ENCODE peak calls at places on chromosomes 16 and 17, in five cellular contexts. One of them, this sample, is unnamed.
A peak's percentile ranks its signal among the peaks of the same experiment; 100 is the strongest.

GRCh38 chr17:696412-696811 is 18.2 kb downstream of the VPS53 start:
- DNase-seq in IMR-90: no peak
- DNase-seq in ascending aorta: no peak
- DNase-seq in Peyer's patch: no peak
- DNase-seq in H1: no peak
- DNase-seq in this sample: no peak

GRCh38 chr17:82930924-82931695 is 91.3 kb upstream of the ZNF750 start:
- DNase-seq in IMR-90: no peak
- DNase-seq in ascending aorta: no peak
- DNase-seq in Peyer's patch: peak; percentile 42
- DNase-seq in H1: no peak
- DNase-seq in this sample: no peak

GRCh38 chr16:65967376-65967775 is 399.1 kb upstream of the CDH5 start:
- DNase-seq in IMR-90: peak; percentile 45
- DNase-seq in ascending aorta: no peak
- DNase-seq in Peyer's patch: no peak
- DNase-seq in H1: no peak
- DNase-seq in this sample: no peak

GRCh38 chr16:13896543-13897182 is 23.3 kb upstream of the ERCC4 start:
- DNase-seq in IMR-90: peak; percentile 6
- DNase-seq in ascending aorta: no peak
- DNase-seq in Peyer's patch: no peak
- DNase-seq in H1: no peak
- DNase-seq in this sample: no peak

GRCh38 chr17:81004336-81005015 is 12.8 kb downstream of the CHMP6 start:
- DNase-seq in IMR-90: no peak
- DNase-seq in ascending aorta: no peak
- DNase-seq in Peyer's patch: peak; percentile 49
- DNase-seq in H1: no peak
- DNase-seq in this sample: no peak

GRCh38 chr17:81514735-81515529 is 2.3 kb upstream of the ACTG1 start:
- DNase-seq in IMR-90: peak; percentile 82
- DNase-seq in ascending aorta: peak; percentile 53
- DNase-seq in Peyer's patch: peak; percentile 91
- DNase-seq in H1: peak; percentile 88
- DNase-seq in this sample: no peak

GRCh38 chr17:41547921-41548843 is 20.1 kb upstream of the KRT19 start:
- DNase-seq in IMR-90: peak; percentile 98
- DNase-seq in ascending aorta: peak; percentile 68
- DNase-seq in Peyer's patch: peak; percentile 85
- DNase-seq in H1: no peak
- DNase-seq in this sample: no peak

GRCh38 chr17:34980353-34980680 is at the start of gene LIG3:
- DNase-seq in IMR-90: peak; percentile 92
- DNase-seq in ascending aorta: peak; percentile 70
- DNase-seq in Peyer's patch: peak; percentile 97
- DNase-seq in H1: peak; percentile 96
- DNase-seq in this sample: peak; percentile 55

GRCh38 chr17:58120195-58120822 is 27.9 kb upstream of the OR4D1 start:
- DNase-seq in IMR-90: peak; percentile 66
- DNase-seq in ascending aorta: no peak
- DNase-seq in Peyer's patch: no peak
- DNase-seq in H1: peak; percentile 59
- DNase-seq in this sample: no peak

GRCh38 chr16:29030086-29030840 is 45.4 kb downstream of the LAT start:
- DNase-seq in IMR-90: no peak
- DNase-seq in ascending aorta: no peak
- DNase-seq in Peyer's patch: no peak
- DNase-seq in H1: no peak
- DNase-seq in this sample: no peak

GRCh38 chr17:55536205-55536604 is 25.0 kb upstream of the SMIM36 start:
- DNase-seq in IMR-90: no peak
- DNase-seq in ascending aorta: no peak
- DNase-seq in Peyer's patch: no peak
- DNase-seq in H1: no peak
- DNase-seq in this sample: no peak

GRCh38 chr16:87206646-87207451 is 110.3 kb downstream of the C16orf95 start:
- DNase-seq in IMR-90: peak; percentile 64
- DNase-seq in ascending aorta: no peak
- DNase-seq in Peyer's patch: no peak
- DNase-seq in H1: no peak
- DNase-seq in this sample: no peak

GRCh38 chr17:64635647-64636305 is 26.3 kb downstream of the SMURF2 start:
- DNase-seq in IMR-90: peak; percentile 88
- DNase-seq in ascending aorta: no peak
- DNase-seq in Peyer's patch: no peak
- DNase-seq in H1: no peak
- DNase-seq in this sample: no peak

GRCh38 chr17:39340731-39341130 is 60.7 kb downstream of the FBXL20 start:
- DNase-seq in IMR-90: no peak
- DNase-seq in ascending aorta: no peak
- DNase-seq in Peyer's patch: no peak
- DNase-seq in H1: no peak
- DNase-seq in this sample: no peak

GRCh38 chr17:58391302-58391984 is 25.9 kb downstream of the RNF43 start:
- DNase-seq in IMR-90: no peak
- DNase-seq in ascending aorta: no peak
- DNase-seq in Peyer's patch: peak; percentile 80
- DNase-seq in H1: no peak
- DNase-seq in this sample: no peak

GRCh38 chr17:28549274-28550132 is 2.9 kb downstream of the UNC119 start:
- DNase-seq in IMR-90: no peak
- DNase-seq in ascending aorta: no peak
- DNase-seq in Peyer's patch: peak; percentile 39
- DNase-seq in H1: no peak
- DNase-seq in this sample: no peak

GRCh38 chr16:85514601-85515318 is 98.4 kb upstream of the GSE1 start:
- DNase-seq in IMR-90: peak; percentile 92
- DNase-seq in ascending aorta: peak; percentile 35
- DNase-seq in Peyer's patch: no peak
- DNase-seq in H1: no peak
- DNase-seq in this sample: no peak

GRCh38 chr16:73041644-73042043 is 6.3 kb downstream of the ZFHX3 start:
- DNase-seq in IMR-90: no peak
- DNase-seq in ascending aorta: no peak
- DNase-seq in Peyer's patch: no peak
- DNase-seq in H1: no peak
- DNase-seq in this sample: no peak

GRCh38 chr16:10678655-10679054 is 16.1 kb downstream of the TEKT5 start:
- DNase-seq in IMR-90: no peak
- DNase-seq in ascending aorta: no peak
- DNase-seq in Peyer's patch: no peak
- DNase-seq in H1: no peak
- DNase-seq in this sample: no peak

GRCh38 chr16:67241008-67241900 is 6.0 kb downstream of the FHOD1 start:
- DNase-seq in IMR-90: peak; percentile 92
- DNase-seq in ascending aorta: no peak
- DNase-seq in Peyer's patch: peak; percentile 64
- DNase-seq in H1: no peak
- DNase-seq in this sample: no peak

GRCh38 chr17:74185786-74186185 is 17.7 kb upstream of the RPL38 start:
- DNase-seq in IMR-90: no peak
- DNase-seq in ascending aorta: no peak
- DNase-seq in Peyer's patch: peak; percentile 14
- DNase-seq in H1: no peak
- DNase-seq in this sample: no peak

GRCh38 chr17:43927101-43927935 is 15.0 kb downstream of the PPY start:
- DNase-seq in IMR-90: no peak
- DNase-seq in ascending aorta: no peak
- DNase-seq in Peyer's patch: no peak
- DNase-seq in H1: no peak
- DNase-seq in this sample: no peak

GRCh38 chr17:1347681-1348318 is 52.2 kb downstream of the YWHAE start:
- DNase-seq in IMR-90: peak; percentile 16
- DNase-seq in ascending aorta: no peak
- DNase-seq in Peyer's patch: peak; percentile 67
- DNase-seq in H1: no peak
- DNase-seq in this sample: no peak

GRCh38 chr17:15444805-15445204 is 22.6 kb downstream of the CDRT4 start:
- DNase-seq in IMR-90: no peak
- DNase-seq in ascending aorta: no peak
- DNase-seq in Peyer's patch: no peak
- DNase-seq in H1: no peak
- DNase-seq in this sample: no peak

GRCh38 chr17:80101946-80102706 is 745 bp downstream of the GAA start:
- DNase-seq in IMR-90: peak; percentile 77
- DNase-seq in ascending aorta: no peak
- DNase-seq in Peyer's patch: no peak
- DNase-seq in H1: no peak
- DNase-seq in this sample: no peak

GRCh38 chr17:51636291-51636690 is 375.9 kb downstream of the UTP18 start:
- DNase-seq in IMR-90: no peak
- DNase-seq in ascending aorta: no peak
- DNase-seq in Peyer's patch: no peak
- DNase-seq in H1: peak; percentile 49
- DNase-seq in this sample: no peak
- TF ChIP-seq CTCF in IMR-90: no peak
- TF ChIP-seq CTCF in ascending aorta: no peak
- TF ChIP-seq CTCF in Peyer's patch: no peak
- TF ChIP-seq CTCF in H1: peak; percentile 52
- TF ChIP-seq CTCF in this sample: no peak

DNA sequence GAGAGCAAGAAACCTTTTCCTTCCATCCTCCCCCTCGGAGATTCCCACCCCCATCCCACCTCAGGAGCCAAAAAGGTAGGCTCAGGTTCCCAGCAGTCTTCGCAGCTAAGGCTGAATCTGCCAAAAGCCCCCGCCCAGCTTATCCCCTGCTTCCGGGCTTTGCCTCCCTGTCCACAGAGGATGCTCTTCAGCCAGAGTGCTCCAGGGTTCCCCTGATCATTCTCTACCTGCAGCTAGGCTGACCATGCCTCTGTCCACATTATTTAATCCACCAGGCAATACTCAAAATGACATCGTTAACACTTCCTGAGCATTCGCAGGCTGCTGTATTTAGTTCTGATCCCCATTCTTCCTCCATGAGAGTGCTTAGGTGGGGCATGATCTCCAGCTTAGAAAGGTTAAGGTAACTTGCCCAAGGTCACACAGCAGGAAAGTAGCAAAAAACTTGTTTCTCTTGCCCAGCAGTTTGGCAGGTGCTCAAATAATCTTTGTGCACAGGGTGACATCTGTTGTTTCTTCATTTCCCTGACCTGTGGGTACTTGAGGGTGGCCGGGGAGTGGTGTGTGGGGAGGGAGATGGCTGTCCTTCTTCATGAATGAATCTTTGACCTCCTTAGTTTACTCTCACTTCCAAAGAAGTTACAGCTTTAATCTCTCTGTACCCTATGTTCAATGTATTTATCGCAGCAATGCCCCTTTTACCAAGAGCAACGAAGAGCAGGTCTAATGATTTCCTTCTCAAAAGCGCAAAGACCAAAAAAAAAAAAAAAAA is 880 bp upstream of the TBKBP1 start:
- DNase-seq in IMR-90: no peak
- DNase-seq in ascending aorta: no peak
- DNase-seq in Peyer's patch: no peak
- DNase-seq in H1: no peak
- DNase-seq in this sample: no peak
- H3K4me1 ChIP-seq in IMR-90: peaks cover 11% of the 10 kb centered on the region
- H3K4me1 ChIP-seq in ascending aorta: peaks cover 10% of the 10 kb centered on the region
- H3K4me1 ChIP-seq in Peyer's patch: peaks cover 7% of the 10 kb centered on the region
- H3K4me1 ChIP-seq in H1: peaks cover 10% of the 10 kb centered on the region
- H3K4me1 ChIP-seq in this sample: peaks cover 19% of the 10 kb centered on the region

GRCh38 chr16:23594186-23594585 is 1.9 kb downstream of the NDUFAB1 start:
- DNase-seq in IMR-90: no peak
- DNase-seq in ascending aorta: no peak
- DNase-seq in Peyer's patch: no peak
- DNase-seq in H1: no peak
- DNase-seq in this sample: no peak

GRCh38 chr16:23595951-23596720 is at the start of gene NDUFAB1:
- DNase-seq in IMR-90: peak; percentile 83
- DNase-seq in ascending aorta: peak; percentile 38
- DNase-seq in Peyer's patch: peak; percentile 94
- DNase-seq in H1: peak; percentile 96
- DNase-seq in this sample: peak; percentile 23

GRCh38 chr16:23595246-23595950 is 718 bp downstream of the NDUFAB1 start:
- DNase-seq in IMR-90: no peak
- DNase-seq in ascending aorta: no peak
- DNase-seq in Peyer's patch: no peak
- DNase-seq in H1: no peak
- DNase-seq in this sample: no peak

DNA sequence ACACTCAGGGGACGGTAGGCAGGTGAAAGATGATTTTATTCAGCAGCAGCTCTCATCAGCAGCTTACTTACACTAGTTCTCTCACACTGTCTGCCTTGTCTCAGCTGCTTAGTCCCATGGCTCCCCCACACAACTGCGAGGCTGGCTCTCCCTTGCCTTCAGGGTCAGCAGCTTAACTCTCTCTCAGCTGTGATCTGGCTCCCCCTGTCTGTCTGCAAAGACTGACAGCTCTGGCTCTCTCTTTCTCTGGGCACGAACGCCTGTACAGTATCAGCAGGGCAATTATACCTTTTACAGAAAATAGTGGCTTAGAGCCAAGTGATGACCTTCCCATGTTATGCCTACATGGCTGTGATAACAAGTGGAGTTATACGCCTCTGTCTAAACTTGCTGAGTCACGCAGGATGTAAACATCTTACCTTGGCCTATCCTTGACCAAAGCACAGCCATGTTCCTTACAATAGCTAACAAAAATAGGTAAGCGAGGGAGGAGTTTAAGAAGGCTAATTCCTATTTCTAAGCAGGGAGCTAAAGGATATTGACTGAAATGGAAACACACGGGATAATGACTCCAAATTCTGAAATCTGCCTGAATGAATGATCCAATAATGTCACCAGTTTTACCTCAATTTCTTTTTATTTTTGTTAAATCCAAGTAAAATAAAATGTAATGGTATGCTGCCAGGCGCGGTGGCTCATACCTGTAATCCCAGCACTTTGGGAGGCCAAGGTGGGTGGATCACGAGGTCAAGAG is 1.1 kb upstream of the NDUFAB1 start:
- DNase-seq in IMR-90: no peak
- DNase-seq in ascending aorta: no peak
- DNase-seq in Peyer's patch: no peak
- DNase-seq in H1: peak; percentile 47
- DNase-seq in this sample: no peak
- TF ChIP-seq CTCF in IMR-90: no peak
- TF ChIP-seq CTCF in ascending aorta: no peak
- TF ChIP-seq CTCF in Peyer's patch: peak; percentile 29
- TF ChIP-seq CTCF in H1: peak; percentile 47
- TF ChIP-seq CTCF in this sample: peak; percentile 9

GRCh38 chr17:45091778-45092425 is 30.8 kb downstream of the NMT1 start:
- DNase-seq in IMR-90: peak; percentile 36
- DNase-seq in ascending aorta: no peak
- DNase-seq in Peyer's patch: no peak
- DNase-seq in H1: no peak
- DNase-seq in this sample: no peak

GRCh38 chr17:45092932-45093430 is 31.9 kb downstream of the NMT1 start:
- DNase-seq in IMR-90: peak; percentile 99
- DNase-seq in ascending aorta: peak; percentile 81
- DNase-seq in Peyer's patch: no peak
- DNase-seq in H1: no peak
- DNase-seq in this sample: no peak

GRCh38 chr17:45088741-45089140 is 27.6 kb downstream of the NMT1 start:
- DNase-seq in IMR-90: no peak
- DNase-seq in ascending aorta: no peak
- DNase-seq in Peyer's patch: no peak
- DNase-seq in H1: no peak
- DNase-seq in this sample: no peak

GRCh38 chr17:45087978-45088377 is 26.9 kb downstream of the NMT1 start:
- DNase-seq in IMR-90: no peak
- DNase-seq in ascending aorta: no peak
- DNase-seq in Peyer's patch: no peak
- DNase-seq in H1: no peak
- DNase-seq in this sample: no peak

GRCh38 chr17:45090711-45091110 is 29.6 kb downstream of the NMT1 start:
- DNase-seq in IMR-90: peak; percentile 37
- DNase-seq in ascending aorta: no peak
- DNase-seq in Peyer's patch: no peak
- DNase-seq in H1: no peak
- DNase-seq in this sample: no peak
- H3K4me1 ChIP-seq in IMR-90: peaks cover 36% of the 10 kb centered on the region
- H3K4me1 ChIP-seq in ascending aorta: peaks cover 84% of the 10 kb centered on the region
- H3K4me1 ChIP-seq in Peyer's patch: no peaks in the 10 kb centered on the region
- H3K4me1 ChIP-seq in H1: no peaks in the 10 kb centered on the region
- H3K4me1 ChIP-seq in this sample: peaks cover 72% of the 10 kb centered on the region

This sample was measured in esophagus squamous epithelium.